ENCODE peak calls at places on chromosomes 6 and 20, in four cellular contexts. J is K562, B is HCT116, C is H1. D is an unnamed sample.

GRCh38 chr20:50015993-50016770 is 33.4 kb downstream of the SNAI1 start:
- DNase-seq in C (no peak), B (no peak), J (peak; percentile 60), D (peak; percentile 66)

GRCh38 chr6:168132531-168133184 is 53.6 kb upstream of the FRMD1 start:
- DNase-seq in B (no peak), J (peak; percentile 39), C (peak; percentile 39), D (peak; percentile 53)

GRCh38 chr20:50277064-50277415 is 86.4 kb downstream of the CEBPB start:
- DNase-seq in B (no peak), J (no peak), C (no peak), D (no peak)

GRCh38 chr6:127950566-127951141 is 49.8 kb upstream of the THEMIS start:
- DNase-seq in J (no peak), C (no peak), B (no peak), D (no peak)

GRCh38 chr20:41249371-41249770 is 68.2 kb downstream of the ZHX3 start:
- DNase-seq in J (peak; percentile 38), C (no peak), B (no peak), D (no peak)

GRCh38 chr6:106974999-106975698 is 620 bp upstream of the CD24 start:
- DNase-seq in J (peak; percentile 70), B (no peak), C (no peak), D (no peak)

GRCh38 chr6:33746036-33746600 is 587 bp downstream of the IP6K3 start:
- DNase-seq in B (no peak), J (no peak), C (no peak), D (no peak)

GRCh38 chr6:134921980-134922313 is 28.0 kb downstream of the ALDH8A1 start:
- DNase-seq in B (no peak), C (no peak), J (no peak), D (no peak)

GRCh38 chr6:118577972-118578371 is 29.9 kb downstream of the PLN start:
- DNase-seq in B (no peak), C (no peak), J (no peak), D (no peak)

GRCh38 chr6:118579786-118580185 is 31.7 kb downstream of the PLN start:
- DNase-seq in J (no peak), C (no peak), B (no peak), D (no peak)

GRCh38 chr6:118578617-118579016 is 30.5 kb downstream of the PLN start:
- DNase-seq in B (no peak), J (no peak), C (no peak), D (no peak)

GRCh38 chr6:118581489-118581959 is 33.4 kb downstream of the PLN start:
- DNase-seq in B (no peak), C (no peak), J (peak; percentile 57), D (no peak)

GRCh38 chr6:118580585-118581419 is 32.7 kb downstream of the PLN start:
- DNase-seq in C (peak; percentile 15), J (peak; percentile 72), B (peak; percentile 49), D (peak; percentile 75)
- H3K4me2 ChIP-seq in C (no peak overlapping the region), J (no peak overlapping the region), B (no peak overlapping the region), D (no peak overlapping the region)

GRCh38 chr6:139538366-139538765 is 163.9 kb upstream of the CITED2 start:
- DNase-seq in C (no peak), B (no peak), J (no peak), D (no peak)

GRCh38 chr6:139536751-139537617 is 162.5 kb upstream of the CITED2 start:
- DNase-seq in C (no peak), J (no peak), B (no peak), D (no peak)

GRCh38 chr6:139542351-139542750 is 167.9 kb upstream of the CITED2 start:
- DNase-seq in J (no peak), C (no peak), B (no peak), D (no peak)

GRCh38 chr6:139539852-139540251 is 165.4 kb upstream of the CITED2 start:
- DNase-seq in J (no peak), C (peak; percentile 34), B (peak; percentile 68), D (peak; percentile 52)

DNA sequence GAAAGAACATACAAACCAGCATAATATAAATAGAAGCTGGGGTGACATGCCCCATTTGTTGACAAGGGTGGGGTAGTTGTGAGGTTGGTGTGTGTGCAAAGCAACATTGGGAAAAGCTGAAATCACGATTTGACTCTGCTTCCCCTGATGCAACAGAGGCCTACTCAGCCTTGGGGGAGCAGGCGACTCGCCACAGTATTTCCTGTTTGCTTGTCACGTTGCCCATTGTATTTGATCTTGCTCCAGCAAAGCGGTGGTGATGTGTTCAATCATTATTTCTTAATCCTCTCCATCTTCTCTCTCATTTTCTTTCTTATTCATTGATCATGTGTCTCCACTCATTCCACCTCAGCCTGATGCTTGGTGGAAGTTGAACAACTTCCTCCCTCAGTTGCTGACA is 165.8 kb upstream of the CITED2 start:
- DNase-seq in C (no peak), J (no peak), B (no peak), D (no peak)
- TF ChIP-seq FOSL1 in C (no peak), J (no peak), B (no peak), D (no peak)

GRCh38 chr20:36620917-36621316 is 15.3 kb downstream of the RAB5IF start:
- DNase-seq in J (no peak), B (no peak), C (no peak), D (no peak)

GRCh38 chr20:36611625-36612024 is 6.0 kb downstream of the RAB5IF start:
- DNase-seq in C (no peak), J (no peak), B (no peak), D (no peak)

GRCh38 chr20:36613974-36614373 is 8.4 kb downstream of the RAB5IF start:
- DNase-seq in J (no peak), C (no peak), B (no peak), D (no peak)

DNA sequence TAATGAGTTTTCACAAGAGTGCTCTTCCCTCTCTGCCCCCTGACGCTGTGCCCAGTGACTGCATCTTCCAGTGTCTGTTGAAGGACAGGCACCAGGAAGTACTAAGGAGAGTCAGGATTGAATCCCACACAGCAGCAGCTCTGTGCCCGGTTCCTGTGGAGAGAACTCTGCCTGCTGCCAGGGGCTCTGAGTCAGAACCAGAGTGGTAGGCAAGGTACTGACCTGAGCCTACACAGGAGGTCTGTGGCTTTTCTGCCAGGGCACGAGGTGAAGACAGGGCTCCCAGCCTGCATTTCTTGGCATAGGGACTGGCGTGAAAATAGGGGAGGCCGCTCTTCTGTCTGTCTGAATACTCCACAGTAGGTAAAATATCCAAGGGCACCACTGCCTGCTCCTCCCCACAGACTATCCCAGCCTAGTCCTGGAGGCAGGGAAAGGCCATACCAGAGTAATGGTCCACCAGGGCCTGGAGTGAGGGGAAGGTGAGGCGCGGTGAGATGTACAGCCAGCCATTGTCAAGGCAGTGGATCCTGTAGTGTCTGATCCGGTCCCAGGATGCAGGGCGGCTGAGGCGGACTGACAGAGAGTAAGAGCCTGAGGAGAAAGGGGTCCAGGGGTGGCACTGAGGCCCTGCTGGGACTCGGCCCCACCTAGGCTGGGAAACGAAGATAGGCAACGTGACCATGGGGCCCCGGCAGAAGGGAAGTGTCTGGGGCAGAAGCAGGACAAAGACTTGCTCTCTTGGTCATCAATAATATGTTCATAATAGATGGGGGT is 9.4 kb downstream of the RAB5IF start:
- DNase-seq in B (no peak), J (no peak), C (no peak), D (no peak)
- H3K4me2 ChIP-seq in B (no peak overlapping the region), J (no peak overlapping the region), C (no peak overlapping the region), D (no peak overlapping the region)

DNA sequence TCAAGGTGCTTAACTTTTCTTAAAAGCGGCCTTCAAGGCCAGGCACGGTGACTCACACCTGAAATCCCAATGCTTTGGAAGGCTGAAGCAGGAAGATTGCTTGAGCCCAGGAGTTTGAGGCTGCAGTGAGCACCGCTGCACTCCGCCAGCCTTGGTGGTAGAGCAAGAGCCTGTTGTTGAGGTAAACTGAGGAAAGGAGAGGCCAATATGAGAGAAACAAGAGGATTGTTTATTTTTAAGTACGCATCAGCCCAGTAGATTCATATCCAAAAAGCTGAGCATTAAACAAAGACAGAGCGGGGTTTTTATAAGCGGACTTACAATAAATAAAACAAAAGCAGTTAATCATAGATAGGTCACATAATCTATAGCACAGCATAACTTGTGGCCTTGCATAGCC is 15.0 kb upstream of the GMPR start:
- DNase-seq in B (no peak), C (no peak), J (no peak), D (no peak)
- TF ChIP-seq FOSL1 in B (no peak), C (no peak), J (peak; percentile 41), D (no peak)

DNA sequence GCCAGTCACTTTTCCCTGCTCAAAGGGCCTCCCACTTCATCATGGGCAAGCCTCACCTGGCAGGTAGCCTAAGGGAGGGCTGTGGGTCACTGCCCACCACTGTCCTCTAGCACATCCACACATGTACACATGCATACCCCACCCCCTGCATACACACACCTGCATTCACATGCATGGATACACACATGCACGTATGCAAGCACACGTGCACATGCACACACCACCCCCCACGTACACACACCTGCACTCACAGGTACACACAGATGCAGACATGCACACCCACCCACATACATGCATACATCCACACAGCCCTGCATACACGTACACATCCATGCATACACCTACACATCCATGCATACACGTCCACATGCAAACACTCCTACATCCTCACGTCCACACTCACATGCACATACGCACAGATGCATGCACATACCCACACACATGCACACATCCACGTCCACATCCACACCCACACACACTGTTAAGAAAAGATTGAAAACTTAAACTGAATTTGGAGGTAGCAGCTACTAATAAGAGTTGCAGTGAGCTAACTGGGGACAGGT is 14.0 kb upstream of the EXOC2 start:
- DNase-seq in J (no peak), B (no peak), C (no peak), D (no peak)
- H3K4me2 ChIP-seq in J (no peak overlapping the region), B (no peak overlapping the region), C (peak overlapping the region; percentile 10), D (no peak overlapping the region)

DNA sequence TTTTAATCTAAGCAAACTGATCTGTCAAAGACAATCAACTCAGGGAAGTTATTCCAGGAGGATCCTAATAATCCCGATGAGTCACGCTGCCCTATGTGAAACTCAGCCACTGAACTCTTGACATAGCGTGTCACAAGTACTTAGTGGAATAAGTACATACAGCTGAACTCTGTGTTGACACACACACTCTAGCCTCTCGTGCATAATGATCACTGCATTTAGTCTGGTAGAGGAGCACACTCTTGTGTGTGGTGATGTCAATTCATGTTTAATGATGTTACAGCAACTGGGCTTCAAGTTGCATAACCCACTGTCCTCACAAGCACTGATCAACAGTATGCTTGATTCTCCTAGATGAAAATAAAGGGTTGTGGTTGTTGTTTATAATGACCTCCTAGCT is 148.3 kb downstream of the HACE1 start:
- DNase-seq in J (no peak), B (no peak), C (no peak), D (peak; percentile 80)
- TF ChIP-seq FOSL1 in J (no peak), B (no peak), C (no peak), D (no peak)

DNA sequence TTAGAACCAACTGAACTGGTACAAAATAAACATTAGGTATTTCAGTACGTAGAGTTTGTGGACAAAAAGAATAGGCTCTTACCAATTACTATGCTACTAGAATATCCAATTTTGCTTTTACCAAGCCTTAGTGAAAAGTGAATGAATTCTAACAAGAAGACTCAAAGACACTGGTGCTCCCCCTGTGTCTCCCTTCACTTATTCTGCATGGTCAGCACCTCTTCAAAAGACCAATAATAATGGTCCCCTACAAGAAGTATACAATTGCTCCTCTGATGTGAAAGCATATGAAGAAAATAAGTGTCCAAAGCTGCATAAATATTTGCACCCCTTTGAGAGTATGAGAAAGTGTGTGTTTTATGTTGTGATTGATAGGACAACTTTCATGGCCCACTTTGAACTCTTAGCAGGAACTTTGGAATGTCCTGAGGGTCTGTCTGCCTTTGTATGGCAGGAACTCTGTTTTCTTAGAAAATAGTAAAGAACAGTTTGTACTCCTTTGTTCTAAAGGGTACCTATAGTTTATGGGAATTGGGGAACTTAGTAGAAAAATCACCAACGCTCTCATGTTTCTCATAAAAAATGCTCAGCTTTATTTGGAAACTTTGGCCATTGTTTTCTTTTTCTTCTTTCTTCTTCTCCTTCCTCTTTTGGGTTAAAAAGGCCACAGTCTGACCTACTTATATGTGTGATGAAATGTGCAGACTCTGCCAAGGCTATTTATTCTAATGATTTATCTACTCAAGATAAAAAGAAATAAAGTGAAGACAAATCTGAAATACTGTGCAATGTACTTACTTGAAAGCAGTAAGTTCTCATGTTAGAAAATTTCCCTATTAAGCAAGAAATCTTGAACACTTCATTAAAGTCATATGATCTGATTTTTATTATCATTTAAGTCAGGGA is 352.5 kb downstream of the LAMA2 start:
- DNase-seq in J (no peak), B (no peak), C (no peak), D (no peak)
- H3K4me2 ChIP-seq in J (no peak overlapping the region), B (no peak overlapping the region), C (no peak overlapping the region), D (no peak overlapping the region)